ENCODE peak calls at places on chromosome 1, in five cellular contexts. F, V, R, B and E are unnamed samples.

GRCh38 chr1:86370627-86371026 is 25.5 kb downstream of the ODF2L start:
- DNase-seq in F (no peak), B (no peak), R (no peak), V (no peak), E (no peak)

GRCh38 chr1:210441028-210441427 is 112.3 kb downstream of the HHAT start:
- DNase-seq in F (no peak), B (no peak), V (no peak), R (no peak), E (no peak)

GRCh38 chr1:59601811-59602210 is 212.9 kb upstream of the HOOK1 start:
- DNase-seq in R (no peak), F (no peak), V (no peak), B (no peak), E (no peak)

GRCh38 chr1:208065862-208066261 is 154.9 kb upstream of the CD34 start:
- DNase-seq in V (no peak), B (no peak), F (no peak), R (no peak), E (no peak)

GRCh38 chr1:52631759-52632331 is 1.1 kb upstream of the SHISAL2A start:
- DNase-seq in R (no peak), V (no peak), F (no peak), B (no peak), E (no peak)

GRCh38 chr1:29688477-29689365 is 452.4 kb downstream of the PTPRU start:
- DNase-seq in B (no peak), V (no peak), F (no peak), R (no peak), E (no peak)

GRCh38 chr1:203660069-203660468 is 33.4 kb downstream of the ATP2B4 start:
- DNase-seq in F (no peak), R (no peak), V (no peak), B (no peak), E (no peak)

GRCh38 chr1:40303051-40303771 is 13.9 kb downstream of the COL9A2 start:
- DNase-seq in F (no peak), B (no peak), V (no peak), R (no peak), E (no peak)

GRCh38 chr1:11175461-11175860 is 13.7 kb upstream of the ANGPTL7 start:
- DNase-seq in R (no peak), V (no peak), B (no peak), F (no peak), E (no peak)

GRCh38 chr1:67850151-67850551 is 16.9 kb upstream of the GNG12 start:
- DNase-seq in V (peak), F (no peak), B (no peak), R (peak), E (no peak)

GRCh38 chr1:214546886-214547641 is 4.3 kb downstream of the PTPN14 start:
- DNase-seq in V (no peak), R (no peak), F (no peak), B (no peak), E (no peak)

GRCh38 chr1:56376188-56376984 is 203.0 kb downstream of the PLPP3 start:
- DNase-seq in V (no peak), B (peak), F (no peak), R (peak), E (peak)

GRCh38 chr1:89451011-89451410 is 73.6 kb upstream of the LRRC8B start:
- DNase-seq in B (no peak), R (no peak), F (no peak), V (no peak), E (no peak)

GRCh38 chr1:46302091-46303037 is 1.1 kb downstream of the LRRC41 start:
- DNase-seq in R (peak), V (peak), F (peak), B (peak), E (peak)

GRCh38 chr1:174740248-174740990 is 259.3 kb upstream of the CACYBP start:
- DNase-seq in B (no peak), R (no peak), F (no peak), V (no peak), E (no peak)